ENCODE peak calls at places on chromosomes 7 and 10, in ten cellular contexts. M, K, U, V, X, L, P, Q, R and G are unnamed samples.

GRCh38 chr7:139118803-139119485 is 9.4 kb upstream of the ZC3HAV1 start:
- DNase-seq in M (peak; percentile 52), K (no peak), U (no peak), V (no peak), X (no peak), L (peak; percentile 64), P (peak; percentile 18), Q (no peak), R (no peak), G (no peak)

GRCh38 chr10:110547139-110547761 is 20.2 kb upstream of the SMC3 start:
- DNase-seq in M (no peak), K (no peak), U (no peak), V (no peak), X (no peak), L (peak; percentile 76), P (peak; percentile 89), Q (peak; percentile 39), R (no peak), G (peak; percentile 45)

GRCh38 chr10:129849853-129850252 is 114.2 kb downstream of the EBF3 start:
- DNase-seq in M (no peak), K (no peak), U (no peak), V (no peak), X (no peak), L (no peak), P (no peak), Q (no peak), R (no peak), G (no peak)

GRCh38 chr7:52634996-52635395 is 400.4 kb upstream of the POM121L12 start:
- DNase-seq in M (peak; percentile 82), K (no peak), U (no peak), V (no peak), X (no peak), L (no peak), P (no peak), Q (no peak), R (no peak), G (peak; percentile 59)

GRCh38 chr7:123823898-123824753 is 20.8 kb upstream of the HYAL4 start:
- DNase-seq in M (no peak), K (no peak), U (no peak), V (peak; percentile 24), X (no peak), L (no peak), P (no peak), Q (no peak), R (no peak), G (no peak)

GRCh38 chr7:35386082-35386815 is 132.3 kb upstream of the TBX20 start:
- DNase-seq in M (no peak), K (peak; percentile 57), U (no peak), V (no peak), X (no peak), L (no peak), P (no peak), Q (no peak), R (no peak), G (no peak)

GRCh38 chr7:114051871-114052324 is 133.1 kb upstream of the PPP1R3A start:
- DNase-seq in M (no peak), K (no peak), U (no peak), V (no peak), X (no peak), L (no peak), P (peak; percentile 87), Q (no peak), R (no peak), G (no peak)

GRCh38 chr10:68142761-68143160 is 33.5 kb downstream of the MYPN start:
- DNase-seq in M (no peak), K (no peak), U (no peak), V (no peak), X (no peak), L (no peak), P (no peak), Q (no peak), R (no peak), G (no peak)

GRCh38 chr7:80240265-80241025 is 105.8 kb downstream of the GNAI1 start:
- DNase-seq in M (no peak), K (no peak), U (no peak), V (no peak), X (no peak), L (no peak), P (no peak), Q (no peak), R (no peak), G (no peak)

GRCh38 chr7:35257251-35258124 is 3.6 kb upstream of the TBX20 start:
- DNase-seq in M (peak; percentile 79), K (peak; percentile 82), U (no peak), V (no peak), X (no peak), L (no peak), P (no peak), Q (no peak), R (no peak), G (no peak)

GRCh38 chr7:105664816-105665525 is 83.7 kb upstream of the EFCAB10 start:
- DNase-seq in M (peak; percentile 95), K (no peak), U (no peak), V (no peak), X (no peak), L (peak; percentile 42), P (peak; percentile 38), Q (peak; percentile 89), R (no peak), G (no peak)

GRCh38 chr10:20814116-20814515 is 83.0 kb downstream of the NEBL start:
- DNase-seq in M (no peak), K (no peak), U (no peak), V (no peak), X (no peak), L (no peak), P (no peak), Q (no peak), R (no peak), G (no peak)

GRCh38 chr7:83149466-83149865 is 13.2 kb downstream of the PCLO start:
- DNase-seq in M (no peak), K (no peak), U (no peak), V (no peak), X (no peak), L (no peak), P (peak; percentile 24), Q (no peak), R (no peak), G (no peak)

GRCh38 chr7:83271212-83272099 is 108.8 kb upstream of the PCLO start:
- DNase-seq in M (peak; percentile 61), K (no peak), U (no peak), V (no peak), X (no peak), L (peak; percentile 24), P (peak; percentile 75), Q (peak; percentile 18), R (no peak), G (peak; percentile 5)

GRCh38 chr7:13049946-13050345 is 362.5 kb downstream of the ARL4A start:
- DNase-seq in M (no peak), K (no peak), U (no peak), V (no peak), X (no peak), L (no peak), P (no peak), Q (no peak), R (no peak), G (no peak)